ENCODE peak calls at places on chromosomes 5 and 9, in four cellular contexts. X is mesendoderm, H is H9, S is IMR-90. M is an unnamed sample.

GRCh38 chr5:147796556-147797308 is 14.2 kb upstream of the JAKMIP2 start:
- DNase-seq in X (no peak), H (no peak), S (no peak), M (no peak)

GRCh38 chr5:8700222-8700621 is 831.3 kb downstream of the MTRR start:
- DNase-seq in X (no peak), S (peak), H (no peak), M (no peak)

GRCh38 chr5:76332620-76333170 is 70.4 kb upstream of the IQGAP2 start:
- DNase-seq in S (no peak), X (no peak), H (no peak), M (no peak)

GRCh38 chr9:32431940-32432555 is 47.6 kb downstream of the ACO1 start:
- DNase-seq in S (peak), X (peak), H (peak), M (peak)

GRCh38 chr5:109697339-109697738 is 7.6 kb downstream of the MAN2A1 start:
- DNase-seq in H (no peak), X (no peak), S (no peak), M (no peak)

GRCh38 chr5:106801554-106801953 is 869.2 kb downstream of the EFNA5 start:
- DNase-seq in S (no peak), H (no peak), X (no peak), M (no peak)

GRCh38 chr5:135448071-135448704 is 1.0 kb upstream of the DCANP1 start:
- DNase-seq in X (peak), H (no peak), S (no peak), M (no peak)

GRCh38 chr5:149268928-149269557 is 2.6 kb upstream of the AFAP1L1 start:
- DNase-seq in X (peak), S (peak), H (no peak), M (peak)

GRCh38 chr9:94639996-94640376 is 668 bp upstream of the FBP1 start:
- DNase-seq in X (peak), S (no peak), H (peak), M (no peak)

GRCh38 chr9:114033397-114034103 is 44.5 kb downstream of the AMBP start:
- DNase-seq in S (no peak), X (peak), H (peak), M (peak)

GRCh38 chr9:74735761-74736160 is 152.0 kb downstream of the TRPM6 start:
- DNase-seq in S (no peak), H (no peak), X (no peak), M (no peak)

GRCh38 chr5:81147970-81148571 is 85.1 kb upstream of the CKMT2 start:
- DNase-seq in S (no peak), H (no peak), X (no peak), M (no peak)

GRCh38 chr5:134133995-134134541 is 19.6 kb downstream of the TCF7 start:
- DNase-seq in H (no peak), X (no peak), S (no peak), M (no peak)

DNA sequence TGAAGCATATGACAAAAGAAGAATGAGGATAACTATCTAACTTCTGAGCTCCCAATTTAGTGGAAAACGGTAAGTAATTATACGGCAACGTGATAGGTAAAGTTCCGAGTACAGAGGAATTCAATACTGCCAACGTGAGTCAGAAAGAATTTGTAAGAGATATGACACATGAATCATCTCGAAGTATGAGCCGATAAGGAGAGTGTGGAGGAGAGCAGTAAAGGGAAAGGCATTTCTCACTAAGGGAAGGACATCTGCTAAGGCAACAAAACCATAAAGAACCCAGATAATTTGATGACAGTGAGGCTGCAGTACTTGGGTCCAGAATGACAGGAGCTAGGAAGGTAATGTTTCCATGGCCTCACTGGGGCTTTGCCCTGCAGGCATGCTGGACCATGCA is 11.0 kb downstream of the MPDZ start:
- DNase-seq in S (peak), H (no peak), X (peak), M (no peak)
- H3K4ac ChIP-seq in S (no peak), H (no peak), X (no peak), M (no peak)

GRCh38 chr5:543755-544674 is 19.8 kb upstream of the SLC9A3 start:
- DNase-seq in S (no peak), X (no peak), H (no peak), M (no peak)

GRCh38 chr5:541148-541887 is 17.1 kb upstream of the SLC9A3 start:
- DNase-seq in X (no peak), H (peak), S (no peak), M (no peak)

GRCh38 chr5:543351-543750 is 19.1 kb upstream of the SLC9A3 start:
- DNase-seq in S (no peak), X (no peak), H (no peak), M (no peak)

GRCh38 chr5:541888-542692 is 17.8 kb upstream of the SLC9A3 start:
- DNase-seq in H (no peak), S (no peak), X (no peak), M (no peak)

GRCh38 chr5:542693-543311 is 18.6 kb upstream of the SLC9A3 start:
- DNase-seq in S (no peak), H (no peak), X (no peak), M (no peak)
- H2AK5ac ChIP-seq in S (no peak), H (no peak), X (no peak), M (peak)

GRCh38 chr9:136011376-136011702 is 50.2 kb upstream of the UBAC1 start:
- DNase-seq in X (no peak), S (no peak), H (no peak), M (no peak)

GRCh38 chr9:136010615-136011341 is 49.6 kb upstream of the UBAC1 start:
- DNase-seq in H (peak), X (no peak), S (no peak), M (no peak)

GRCh38 chr9:136013116-136013515 is 51.9 kb upstream of the UBAC1 start:
- DNase-seq in H (no peak), X (no peak), S (no peak), M (no peak)

GRCh38 chr9:136012651-136013050 is 51.5 kb upstream of the UBAC1 start:
- DNase-seq in S (peak), X (no peak), H (no peak), M (no peak)

GRCh38 chr9:136011703-136012496 is 50.7 kb upstream of the UBAC1 start:
- DNase-seq in X (no peak), S (peak), H (no peak), M (no peak)
- H3K4ac ChIP-seq in X (no peak), S (peak), H (no peak), M (peak)

DNA sequence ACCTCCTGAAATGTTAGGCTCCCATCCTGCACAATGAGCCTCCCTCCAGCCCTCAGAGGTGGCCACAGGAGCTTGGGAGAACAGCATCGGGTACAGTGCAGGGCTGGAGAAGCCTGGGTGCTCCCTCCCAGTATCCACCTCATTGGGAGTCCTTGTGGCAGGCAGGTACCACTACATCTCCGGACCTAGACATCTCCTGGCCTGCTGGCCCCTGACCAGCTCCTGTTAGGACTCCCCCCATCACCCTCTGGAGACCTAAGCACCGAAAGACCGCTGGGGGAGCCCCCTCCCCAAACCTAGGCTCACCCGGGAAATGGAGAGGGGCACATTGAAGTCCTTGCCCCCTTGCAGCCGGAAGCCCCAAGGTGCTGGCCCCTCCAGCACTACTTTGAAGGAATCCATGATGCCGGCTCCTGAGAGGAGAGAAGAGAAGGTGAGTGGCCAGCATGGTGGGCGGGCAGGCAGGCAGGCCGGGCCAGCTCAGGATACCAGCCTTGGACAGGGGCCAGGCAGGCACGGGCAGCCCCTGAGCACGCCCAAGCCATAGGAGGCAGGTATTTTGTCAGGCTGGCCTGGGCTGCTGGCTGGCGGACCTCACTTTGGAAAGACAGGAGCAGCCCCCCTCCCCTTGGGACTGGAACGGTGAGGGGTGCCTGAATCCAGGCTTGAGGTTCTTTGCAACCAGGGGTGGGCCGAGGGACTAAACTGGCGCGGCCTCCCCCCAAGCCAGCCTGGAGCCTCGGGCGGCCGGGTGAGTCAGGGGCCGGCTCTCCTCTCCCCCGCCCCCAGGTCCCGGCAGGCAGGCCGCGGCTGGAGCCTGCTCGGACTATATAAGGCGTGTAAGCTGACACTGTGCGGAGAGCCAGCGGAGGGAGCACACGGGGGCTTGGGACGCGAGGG is 1.0 kb downstream of the PDLIM7 start:
- DNase-seq in H (peak), S (peak), X (peak), M (peak)
- H2AK5ac ChIP-seq in H (no peak), S (peak), X (peak), M (peak)

DNA sequence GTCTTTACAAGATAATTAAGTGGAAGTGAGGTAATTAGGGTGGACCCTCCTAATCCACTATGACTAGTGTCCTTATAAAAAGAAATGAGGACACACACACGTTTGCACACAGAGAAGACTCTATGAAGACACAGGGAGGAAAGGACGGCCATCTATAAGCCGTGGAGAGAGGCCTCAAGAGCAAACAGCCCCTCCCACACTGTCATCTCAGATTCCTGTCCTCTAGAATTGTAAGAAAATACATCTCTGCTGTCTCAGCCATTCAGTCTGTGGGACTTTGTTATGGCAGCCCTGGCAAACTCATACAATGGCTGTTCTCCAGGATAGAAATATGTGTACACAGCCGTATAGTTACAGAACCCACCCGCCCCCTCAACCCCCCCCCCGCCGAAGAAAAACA is 111.0 kb upstream of the ERCC6L2 start:
- DNase-seq in H (no peak), X (no peak), S (peak), M (no peak)
- H3K4ac ChIP-seq in H (no peak), X (no peak), S (no peak), M (no peak)

GRCh38 chr5:35656721-35657120 is 39.1 kb downstream of the SPEF2 start:
- DNase-seq in S (peak), X (peak), H (peak), M (no peak)

GRCh38 chr5:35664584-35664983 is 46.9 kb downstream of the SPEF2 start:
- DNase-seq in S (no peak), H (no peak), X (no peak), M (no peak)

GRCh38 chr5:35657877-35658276 is 40.2 kb downstream of the SPEF2 start:
- DNase-seq in X (no peak), H (no peak), S (no peak), M (no peak)

GRCh38 chr5:35660451-35660850 is 42.8 kb downstream of the SPEF2 start:
- DNase-seq in H (no peak), X (no peak), S (no peak), M (no peak)

DNA sequence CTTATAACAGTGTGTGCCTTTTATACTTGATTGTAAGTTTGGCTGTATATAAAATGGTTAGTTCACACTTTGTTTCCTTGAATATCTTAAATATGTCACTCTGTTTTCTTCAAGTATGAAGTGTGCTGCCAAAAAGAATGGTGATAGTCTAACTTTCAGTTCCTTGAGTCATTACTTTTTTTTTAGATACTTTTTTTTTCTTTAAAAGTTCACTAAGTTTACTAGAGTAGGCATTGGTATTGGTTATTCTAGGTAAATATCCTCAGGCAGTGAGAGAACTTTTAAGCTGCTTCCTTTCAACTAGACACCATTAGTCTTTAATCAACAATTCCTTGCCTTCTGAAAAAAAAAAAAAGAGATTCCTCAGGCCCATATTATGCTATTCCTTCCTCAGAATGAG is 41.9 kb downstream of the SPEF2 start:
- DNase-seq in H (no peak), X (no peak), S (no peak), M (no peak)
- H2AK5ac ChIP-seq in H (no peak), X (no peak), S (no peak), M (no peak)

GRCh38 chr9:2298217-2298616 is 283.1 kb downstream of the SMARCA2 start:
- DNase-seq in S (no peak), X (no peak), H (no peak), M (no peak)

GRCh38 chr9:2299843-2300205 is 284.7 kb downstream of the SMARCA2 start:
- DNase-seq in X (no peak), H (no peak), S (no peak), M (no peak)

GRCh38 chr9:2297771-2298170 is 282.6 kb downstream of the SMARCA2 start:
- DNase-seq in H (no peak), X (no peak), S (no peak), M (no peak)

GRCh38 chr9:2299156-2299842 is 284.2 kb downstream of the SMARCA2 start:
- DNase-seq in H (no peak), S (no peak), X (no peak), M (no peak)

DNA sequence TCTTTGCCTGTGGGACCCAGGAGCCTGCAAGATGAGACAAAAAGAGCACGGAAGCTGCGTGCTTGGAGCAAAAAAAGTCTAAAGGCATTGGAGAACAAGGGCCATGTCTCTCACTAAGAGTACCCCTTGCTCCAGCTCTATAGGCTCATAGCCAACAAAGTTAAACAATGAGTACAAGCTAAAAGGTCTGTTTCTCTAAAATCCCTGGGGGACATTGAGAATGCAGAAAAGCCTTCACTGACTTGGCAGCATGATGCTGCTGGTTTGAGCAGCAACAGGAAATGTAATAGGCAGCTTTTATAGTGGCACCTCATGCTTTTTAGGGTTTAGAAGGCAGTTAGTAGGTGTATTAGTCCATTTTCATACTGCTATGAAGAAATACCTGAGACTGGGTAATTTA is 287.5 kb downstream of the SMARCA2 start:
- DNase-seq in S (no peak), X (no peak), H (no peak), M (no peak)
- H3K4ac ChIP-seq in S (no peak), X (no peak), H (no peak), M (no peak)

DNA sequence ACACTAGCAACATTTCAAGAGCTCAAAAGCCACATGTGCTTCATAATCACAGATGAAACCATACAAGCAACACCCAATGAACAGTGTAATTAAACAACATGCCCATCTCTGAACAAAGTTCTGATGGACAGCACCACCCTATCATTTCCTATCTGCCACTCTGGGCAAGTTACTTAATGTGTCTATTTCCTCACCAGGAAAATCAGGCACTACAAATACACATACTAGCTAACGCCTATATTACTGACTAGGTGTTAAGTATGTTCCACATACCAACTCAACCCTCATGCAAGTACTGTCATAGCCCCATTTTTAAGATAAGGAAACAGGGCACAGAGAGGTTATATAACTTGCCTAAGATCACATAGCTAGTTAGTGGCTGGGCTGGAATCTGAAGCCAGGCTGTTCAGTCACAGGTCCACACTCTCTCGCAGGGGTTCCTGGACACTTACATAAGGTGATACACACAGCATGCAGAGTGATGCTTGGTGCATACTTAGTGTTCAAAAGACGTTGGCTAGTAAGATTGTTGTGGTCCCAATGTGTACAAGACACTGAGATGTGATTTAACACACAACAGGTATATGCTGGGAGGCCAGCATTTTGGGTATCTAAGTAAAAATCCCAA is 24.2 kb downstream of the CORO2A start:
- DNase-seq in X (no peak), S (no peak), H (no peak), M (no peak)
- H2AK5ac ChIP-seq in X (no peak), S (no peak), H (no peak), M (no peak)

DNA sequence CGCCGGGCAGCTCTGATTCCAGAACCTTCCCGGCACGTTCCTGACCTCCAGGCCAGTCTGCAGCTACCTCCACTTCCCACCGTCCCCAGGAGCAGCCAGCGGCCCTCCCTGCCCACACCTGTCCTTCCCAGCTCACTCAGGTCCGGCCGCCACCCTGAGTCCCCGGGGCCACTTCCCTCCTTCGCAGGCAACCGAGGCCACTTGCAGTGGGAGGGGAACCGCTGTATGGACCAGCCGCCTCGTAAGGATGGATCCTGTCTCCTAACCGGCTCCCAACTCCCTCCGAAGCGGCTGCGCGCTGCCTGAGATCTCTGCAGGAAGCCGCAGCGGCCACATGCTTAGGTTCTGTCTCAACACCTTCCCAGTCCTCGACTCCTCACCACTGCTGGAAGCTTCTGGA is 7.5 kb downstream of the TMEM250 start:
- DNase-seq in X (no peak), H (no peak), S (no peak), M (no peak)
- H3K4ac ChIP-seq in X (no peak), H (no peak), S (no peak), M (peak)

GRCh38 chr9:129172816-129173215 is 5.2 kb downstream of the IER5L start:
- DNase-seq in X (no peak), H (no peak), S (no peak), M (no peak)

GRCh38 chr9:129171993-129172751 is 5.9 kb downstream of the IER5L start:
- DNase-seq in S (no peak), X (no peak), H (no peak), M (no peak)

GRCh38 chr9:129173296-129174101 is 4.6 kb downstream of the IER5L start:
- DNase-seq in H (no peak), X (no peak), S (no peak), M (no peak)

GRCh38 chr9:129166962-129167557 is 11.0 kb downstream of the IER5L start:
- DNase-seq in S (peak), X (peak), H (peak), M (no peak)

GRCh38 chr9:129170229-129170628 is 7.8 kb downstream of the IER5L start:
- DNase-seq in S (peak), X (no peak), H (no peak), M (no peak)
- H2AK5ac ChIP-seq in S (peak), X (no peak), H (no peak), M (no peak)